ENCODE peak calls at places on chromosomes 12 and 14, in five cellular contexts. T, P, F, L and D are unnamed samples.

GRCh38 chr14:81855007-81855406 is 321.4 kb upstream of the SEL1L start:
- DNase-seq in L (no peak), T (no peak), F (no peak), P (no peak), D (no peak)

GRCh38 chr12:115619889-115620288 is 657.6 kb downstream of the MED13L start:
- DNase-seq in L (no peak), T (no peak), P (no peak), F (no peak), D (no peak)

GRCh38 chr12:69492739-69493138 is 22.6 kb downstream of the FRS2 start:
- DNase-seq in L (no peak), P (no peak), F (no peak), T (no peak), D (no peak)

GRCh38 chr14:50590464-50590863 is 30.5 kb downstream of the ATL1 start:
- DNase-seq in T (no peak), P (no peak), F (no peak), L (no peak), D (no peak)

GRCh38 chr14:55062517-55063351 is 11.3 kb downstream of the MAPK1IP1L start:
- DNase-seq in L (no peak), T (no peak), F (no peak), P (peak; percentile 41), D (no peak)

GRCh38 chr12:116385486-116386217 is 108.2 kb upstream of the MED13L start:
- DNase-seq in P (no peak), L (no peak), T (peak; percentile 87), F (no peak), D (peak; percentile 57)

GRCh38 chr12:54204316-54204715 is 15.5 kb upstream of the SMUG1 start:
- DNase-seq in P (no peak), F (no peak), L (no peak), T (no peak), D (no peak)

GRCh38 chr12:63319936-63320633 is 169.1 kb upstream of the AVPR1A start:
- DNase-seq in F (no peak), L (no peak), T (no peak), P (no peak), D (no peak)

GRCh38 chr14:85024931-85025330 is 505.0 kb upstream of the FLRT2 start:
- DNase-seq in L (no peak), F (no peak), P (no peak), T (no peak), D (no peak)

GRCh38 chr12:124917841-124918621 is 3.6 kb upstream of the UBC start:
- DNase-seq in L (no peak), P (no peak), T (no peak), F (no peak), D (no peak)

GRCh38 chr12:124403273-124403672 is 108.4 kb downstream of the RFLNA start:
- DNase-seq in T (no peak), F (no peak), P (no peak), L (no peak), D (no peak)

GRCh38 chr12:49941556-49942511 is 8.7 kb upstream of the AQP2 start:
- DNase-seq in P (no peak), T (no peak), F (no peak), L (no peak), D (no peak)

GRCh38 chr14:101595887-101596721 is 34.8 kb downstream of the DIO3 start:
- DNase-seq in T (no peak), F (peak; percentile 70), P (no peak), L (peak; percentile 24), D (no peak)

GRCh38 chr12:113189361-113189760 is 3.8 kb downstream of the RITA1 start:
- DNase-seq in P (no peak), T (no peak), F (no peak), L (no peak), D (no peak)

GRCh38 chr14:100035700-100036099 is 29.5 kb upstream of the EVL start:
- DNase-seq in F (no peak), T (no peak), P (no peak), L (no peak), D (no peak)

GRCh38 chr12:53205747-53206146 is 1.3 kb downstream of the ITGB7 start:
- DNase-seq in F (no peak), T (no peak), P (no peak), L (peak; percentile 34), D (no peak)

GRCh38 chr14:99036594-99037293 is 235.3 kb downstream of the BCL11B start:
- DNase-seq in T (no peak), L (peak; percentile 25), P (no peak), F (peak; percentile 84), D (no peak)

GRCh38 chr12:67222302-67222701 is 46.9 kb upstream of the CAND1 start:
- DNase-seq in L (no peak), T (peak; percentile 38), P (no peak), F (no peak), D (peak; percentile 4)

GRCh38 chr14:43258396-43258795 is 1248.7 kb downstream of the FSCB start:
- DNase-seq in P (no peak), F (no peak), L (no peak), T (no peak), D (no peak)

GRCh38 chr12:63151898-63152700 is 1.1 kb upstream of the AVPR1A start:
- DNase-seq in L (no peak), T (peak; percentile 64), P (peak; percentile 38), F (no peak), D (peak; percentile 65)

GRCh38 chr12:12946686-12947355 is 5.1 kb downstream of the GPRC5D start:
- DNase-seq in T (no peak), P (no peak), F (no peak), L (no peak), D (no peak)

GRCh38 chr14:70871863-70872677 is 35.2 kb upstream of the PCNX1 start:
- DNase-seq in P (no peak), F (no peak), L (no peak), T (no peak), D (no peak)

GRCh38 chr14:66652736-66653135 is 144.8 kb downstream of the GPHN start:
- DNase-seq in P (no peak), T (no peak), F (no peak), L (no peak), D (no peak)

GRCh38 chr12:99067171-99067785 is 422.2 kb downstream of the APAF1 start:
- DNase-seq in P (no peak), T (no peak), F (no peak), L (no peak), D (no peak)

GRCh38 chr12:85823436-85824179 is 12.6 kb downstream of the RASSF9 start:
- DNase-seq in L (no peak), P (no peak), F (no peak), T (no peak), D (no peak)

GRCh38 chr14:60079723-60080122 is 12.0 kb upstream of the PCNX4 start:
- DNase-seq in T (no peak), F (no peak), P (no peak), L (no peak), D (no peak)

GRCh38 chr14:64971890-64972785 is at the start of gene RAB15:
- DNase-seq in T (peak; percentile 39), L (peak; percentile 48), P (peak; percentile 55), F (no peak), D (peak; percentile 30)

GRCh38 chr12:96196781-96197180 is 2.6 kb downstream of the ELK3 start:
- DNase-seq in T (peak; percentile 29), L (no peak), P (no peak), F (no peak), D (no peak)

GRCh38 chr14:104965561-104966231 is 12.5 kb downstream of the AHNAK2 start:
- DNase-seq in F (no peak), T (no peak), L (no peak), P (no peak), D (no peak)

GRCh38 chr12:92234533-92234932 is 88.9 kb upstream of the BTG1 start:
- DNase-seq in T (no peak), L (no peak), F (no peak), P (no peak), D (no peak)

DNA sequence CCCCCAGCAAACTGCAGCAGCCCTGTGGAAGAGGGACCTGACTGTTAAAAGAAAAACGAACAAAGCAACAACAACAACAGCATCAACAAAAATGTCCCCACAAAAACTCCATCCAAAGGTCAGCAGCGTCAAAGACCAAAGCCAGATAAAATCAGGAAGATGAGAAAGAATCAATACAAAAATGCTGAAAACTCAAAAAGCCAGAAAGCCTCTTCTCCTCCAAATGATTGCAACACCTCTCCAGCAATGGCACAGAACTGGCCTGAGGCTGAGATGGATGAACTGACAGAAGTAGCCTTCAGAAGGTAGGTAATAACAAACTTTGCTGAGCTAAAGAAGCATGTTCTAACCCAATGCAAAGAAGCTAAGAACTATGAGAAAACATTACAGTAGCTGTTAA is 45.4 kb upstream of the PPP4R3A start:
- DNase-seq in F (no peak), P (no peak), L (no peak), T (no peak), D (no peak)
- TF ChIP-seq POLR2A in F (no peak), P (no peak), L (no peak), T (no peak), D (no peak)

GRCh38 chr12:103965255-103965589 is 450 bp upstream of the TDG start:
- DNase-seq in T (no peak), L (no peak), P (no peak), F (no peak), D (peak; percentile 58)

GRCh38 chr12:103960567-103961227 is 5.0 kb upstream of the TDG start:
- DNase-seq in F (no peak), P (no peak), T (no peak), L (no peak), D (peak; percentile 67)

GRCh38 chr12:103965590-103966407 is at the start of gene TDG:
- DNase-seq in L (peak; percentile 98), T (peak; percentile 100), P (peak; percentile 98), F (peak; percentile 100), D (peak; percentile 97)

GRCh38 chr12:103964805-103965204 is 867 bp upstream of the TDG start:
- DNase-seq in L (no peak), F (no peak), T (no peak), P (no peak), D (no peak)

GRCh38 chr12:103962493-103962892 is 3.2 kb upstream of the TDG start:
- DNase-seq in F (no peak), P (no peak), T (no peak), L (no peak), D (no peak)
- TF ChIP-seq POLR2A in F (no peak), P (no peak), T (peak; percentile 23), L (no peak), D (no peak)

DNA sequence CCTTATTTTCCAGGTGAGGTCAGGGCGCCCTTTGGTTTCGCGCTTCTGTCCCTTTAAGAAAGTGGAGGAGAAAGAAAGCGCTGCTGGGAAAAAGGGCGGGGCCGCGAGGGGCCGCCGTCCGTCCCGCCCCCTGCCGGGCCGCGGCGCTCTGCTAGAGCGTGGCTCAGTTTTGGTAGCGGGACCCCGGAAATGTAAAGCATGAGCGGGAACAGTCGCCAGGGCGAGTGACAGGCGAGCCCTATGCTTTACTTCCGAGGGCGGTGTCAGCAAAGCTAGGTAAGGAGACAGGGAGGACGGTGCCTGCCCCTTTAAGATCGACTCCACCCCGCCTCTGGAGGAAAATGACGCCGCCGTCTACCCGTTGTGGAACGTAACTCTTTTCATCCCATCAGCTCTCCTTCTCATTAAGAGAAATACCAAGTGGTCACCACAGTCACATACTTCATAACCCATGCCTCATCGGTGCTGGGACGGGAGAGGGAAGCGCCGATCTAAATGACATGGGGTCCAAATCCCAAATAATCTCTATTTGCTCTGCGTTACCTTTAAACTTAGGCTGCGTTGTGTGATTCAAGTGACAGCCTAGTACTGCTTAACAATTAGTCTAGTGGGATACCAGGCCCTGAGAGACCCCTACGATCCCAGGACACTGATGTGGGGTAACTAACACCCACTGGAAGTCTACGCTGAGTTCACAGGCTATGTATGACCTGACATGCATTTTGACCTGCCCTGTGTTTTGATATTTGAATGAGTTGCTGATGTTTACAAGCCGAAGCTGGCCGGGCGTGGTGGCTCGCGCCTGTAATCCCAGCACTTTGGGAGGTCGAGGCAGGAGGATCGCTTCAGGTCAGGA is at the start of gene ETFBKMT:
- DNase-seq in L (peak; percentile 91), F (peak; percentile 97), P (peak; percentile 86), T (peak; percentile 96), D (peak; percentile 93)
- TF ChIP-seq POLR2A in L (peak; percentile 45), F (no peak), P (no peak), T (peak; percentile 27), D (peak; percentile 85)

GRCh38 chr12:25250744-25251730 is at the start of gene KRAS:
- DNase-seq in L (peak; percentile 96), T (peak; percentile 97), F (peak; percentile 99), P (peak; percentile 98), D (peak; percentile 96)
- TF ChIP-seq POLR2A in L (peak; percentile 10), T (peak; percentile 50), F (no peak), P (peak; percentile 15), D (peak; percentile 54)